ENCODE peak calls at places on chromosomes 6 and 20, in eight cellular contexts. L is HFFc6; J is DND-41; O is fibroblast of the aortic adventitia; W is adrenal gland; F is heart left ventricle; U is CD4-positive, alpha-beta T cell; R is GM20000. I is an unnamed sample.
A peak's percentile ranks its signal among the peaks of the same experiment; 100 is the strongest.

GRCh38 chr6:119598883-119599282 is 249.3 kb upstream of the MAN1A1 start:
- DNase-seq in L (no peak), J (no peak), O (no peak), W (no peak), F (no peak), U (no peak), R (no peak), I (no peak)

GRCh38 chr6:443621-444175 is 52.1 kb downstream of the IRF4 start:
- DNase-seq in L (no peak), J (no peak), O (no peak), W (no peak), F (no peak), U (no peak), R (no peak), I (no peak)

GRCh38 chr6:30880563-30881252 is 3.6 kb upstream of the DDR1 start:
- DNase-seq in L (no peak), J (no peak), O (no peak), W (no peak), F (no peak), U (no peak), R (no peak), I (no peak)

GRCh38 chr6:132912273-132912672 is 97.9 kb downstream of the RPS12 start:
- DNase-seq in L (no peak), J (no peak), O (no peak), W (no peak), F (no peak), U (no peak), R (no peak), I (no peak)

GRCh38 chr20:30811896-30812671 is 445.4 kb upstream of the DEFB115 start:
- DNase-seq in L (peak; percentile 44), J (no peak), O (peak; percentile 46), W (no peak), F (peak; percentile 47), U (no peak), R (peak; percentile 45), I (peak; percentile 59)

GRCh38 chr20:57211949-57212889 is 54.2 kb downstream of the BMP7 start:
- DNase-seq in L (peak; percentile 84), J (no peak), O (peak; percentile 72), W (peak; percentile 49), F (peak; percentile 71), U (no peak), R (no peak), I (peak; percentile 95)

GRCh38 chr6:46217671-46218131 is 46.9 kb upstream of the ENPP5 start:
- DNase-seq in L (no peak), J (no peak), O (no peak), W (peak; percentile 78), F (no peak), U (no peak), R (peak; percentile 55), I (peak; percentile 13)

GRCh38 chr6:121143476-121143875 is 190.8 kb downstream of the TBC1D32 start:
- DNase-seq in L (no peak), J (no peak), O (peak; percentile 2), W (no peak), F (no peak), U (no peak), R (no peak), I (no peak)

GRCh38 chr20:46099491-46100287 is 9.9 kb upstream of the NCOA5 start:
- DNase-seq in L (no peak), J (no peak), O (no peak), W (no peak), F (peak; percentile 34), U (no peak), R (peak; percentile 47), I (no peak)

GRCh38 chr6:83884523-83884922 is 25.0 kb downstream of the CYB5R4 start:
- DNase-seq in L (peak; percentile 53), J (no peak), O (peak; percentile 70), W (no peak), F (no peak), U (no peak), R (peak; percentile 45), I (peak; percentile 47)

GRCh38 chr6:164243012-164243610 is 828.6 kb downstream of the QKI start:
- DNase-seq in L (no peak), J (no peak), O (no peak), W (no peak), F (no peak), U (no peak), R (no peak), I (no peak)

GRCh38 chr20:5095454-5095853 is 24.3 kb downstream of the PCNA start:
- DNase-seq in L (no peak), J (no peak), O (no peak), W (no peak), F (no peak), U (no peak), R (no peak), I (no peak)

GRCh38 chr6:101770116-101770515 is 376.6 kb downstream of the GRIK2 start:
- DNase-seq in L (no peak), J (no peak), O (no peak), W (no peak), F (no peak), U (no peak), R (no peak), I (no peak)

GRCh38 chr20:62778601-62779416 is 17.5 kb upstream of the MRGBP start:
- DNase-seq in L (no peak), J (no peak), O (no peak), W (no peak), F (no peak), U (no peak), R (no peak), I (no peak)

GRCh38 chr6:89597988-89598387 is 40.6 kb downstream of the LYRM2 start:
- DNase-seq in L (peak; percentile 1), J (no peak), O (peak; percentile 66), W (no peak), F (no peak), U (no peak), R (peak; percentile 16), I (peak; percentile 5)

GRCh38 chr6:148577687-148578488 is 168.9 kb upstream of the UST start:
- DNase-seq in L (peak; percentile 75), J (peak; percentile 58), O (peak; percentile 85), W (peak; percentile 81), F (peak; percentile 87), U (no peak), R (peak; percentile 76), I (peak; percentile 82)
- TF ChIP-seq CTCF in L (peak; percentile 78), J (peak; percentile 73), O (peak; percentile 86), W (peak; percentile 88), F (peak; percentile 74), U (peak; percentile 29), R (peak; percentile 85), I (peak; percentile 84)

DNA sequence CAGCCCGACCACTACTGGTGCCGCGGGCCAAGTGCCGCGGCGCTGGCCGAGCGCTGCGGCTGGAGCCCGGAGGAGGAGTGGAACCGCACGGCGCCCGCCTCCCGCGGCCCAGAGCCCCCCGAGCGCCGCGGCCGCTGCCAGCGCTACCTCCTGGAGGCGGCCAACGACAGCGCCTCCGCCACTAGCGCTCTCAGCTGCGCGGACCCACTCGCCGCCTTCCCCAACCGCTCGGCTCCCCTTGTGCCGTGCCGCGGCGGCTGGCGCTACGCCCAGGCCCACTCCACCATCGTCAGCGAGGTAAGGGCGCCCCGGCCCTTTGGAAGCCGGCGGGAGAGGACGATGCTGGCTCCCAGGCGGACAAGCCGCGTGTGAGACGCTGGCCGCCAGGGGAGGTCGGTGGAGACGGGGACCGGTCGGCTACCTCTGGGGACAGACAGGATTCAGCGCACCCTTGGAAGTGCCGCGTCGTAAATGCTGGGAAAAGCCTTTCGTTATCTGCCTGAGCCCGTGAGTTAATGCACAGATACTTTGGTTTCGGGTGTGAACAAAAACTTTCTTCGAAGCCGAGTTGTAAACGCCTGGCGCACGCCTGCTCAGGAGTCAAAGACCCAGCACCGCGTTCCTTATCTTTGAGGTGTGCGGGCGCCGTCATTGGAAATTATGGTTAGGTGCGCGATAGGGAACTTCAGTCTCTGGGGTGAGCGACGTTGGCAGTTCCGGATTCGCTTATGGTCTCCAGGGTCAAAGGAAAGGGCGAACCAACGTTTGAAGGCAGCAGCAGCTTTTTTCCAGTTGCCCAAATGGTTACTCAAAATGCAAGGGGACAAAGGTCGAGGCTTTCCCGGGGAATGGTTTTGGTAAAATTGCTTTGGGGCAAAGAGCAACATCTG is 619 bp downstream of the SLC22A3 start:
- DNase-seq in L (no peak), J (no peak), O (peak; percentile 17), W (peak; percentile 43), F (peak; percentile 34), U (no peak), R (no peak), I (peak; percentile 26)
- TF ChIP-seq CTCF in L (no peak), J (no peak), O (peak; percentile 21), W (peak; percentile 39), F (no peak), U (no peak), R (no peak), I (peak; percentile 22)

DNA sequence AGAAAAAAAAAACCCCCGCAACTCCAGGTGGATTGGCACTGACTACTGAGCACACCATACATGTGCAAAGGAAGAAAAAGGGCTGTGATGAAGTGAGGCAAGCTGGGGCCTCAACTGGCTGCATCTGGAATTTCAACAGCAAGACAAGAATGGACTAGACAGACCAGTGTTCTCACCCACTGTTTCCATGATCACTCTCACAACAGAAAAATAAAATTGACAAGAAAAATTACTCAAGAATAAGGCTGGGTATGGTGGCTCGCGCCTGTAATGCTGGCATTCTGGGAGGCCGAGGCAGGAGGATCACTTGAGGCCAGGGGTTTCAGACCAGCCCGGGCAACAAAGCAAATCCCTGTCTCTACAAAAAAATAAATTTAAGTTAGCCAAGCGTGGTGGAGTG is 18.8 kb downstream of the ZNF217 start:
- DNase-seq in L (no peak), J (no peak), O (no peak), W (no peak), F (no peak), U (no peak), R (no peak), I (no peak)
- TF ChIP-seq CTCF in L (no peak), J (no peak), O (no peak), W (no peak), F (no peak), U (no peak), R (no peak), I (no peak)

GRCh38 chr6:39152247-39152646 is 37.3 kb upstream of the SAYSD1 start:
- DNase-seq in L (no peak), J (no peak), O (no peak), W (no peak), F (no peak), U (no peak), R (no peak), I (no peak)

GRCh38 chr6:39153766-39154397 is 38.9 kb upstream of the SAYSD1 start:
- DNase-seq in L (no peak), J (no peak), O (no peak), W (no peak), F (no peak), U (no peak), R (no peak), I (no peak)

GRCh38 chr6:39154705-39155104 is 39.7 kb upstream of the SAYSD1 start:
- DNase-seq in L (no peak), J (no peak), O (no peak), W (no peak), F (no peak), U (no peak), R (no peak), I (no peak)

GRCh38 chr6:39156763-39157162 is 41.8 kb upstream of the SAYSD1 start:
- DNase-seq in L (no peak), J (no peak), O (no peak), W (no peak), F (no peak), U (no peak), R (no peak), I (no peak)

DNA sequence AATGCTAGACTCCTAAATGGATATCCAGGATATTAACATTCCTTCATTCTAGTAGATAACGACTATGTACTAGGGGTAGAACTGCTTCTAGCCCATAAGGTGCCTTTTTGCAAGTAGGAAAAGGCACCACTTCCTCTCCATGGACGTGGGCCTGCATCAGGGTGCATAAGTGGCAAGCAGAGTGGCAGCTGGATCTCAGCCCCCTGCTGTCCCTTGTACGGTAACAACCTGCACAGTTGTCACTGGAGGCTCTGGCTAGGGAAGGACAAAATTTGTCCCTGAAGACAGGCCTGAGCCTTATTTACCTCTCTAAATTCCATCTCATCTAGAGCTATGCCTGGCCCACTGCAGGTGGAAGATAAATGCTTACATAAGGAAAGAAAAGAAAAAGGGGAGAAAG is 42.5 kb upstream of the SAYSD1 start:
- DNase-seq in L (no peak), J (no peak), O (no peak), W (no peak), F (no peak), U (no peak), R (no peak), I (no peak)
- TF ChIP-seq CTCF in L (no peak), J (no peak), O (no peak), W (no peak), F (no peak), U (no peak), R (no peak), I (no peak)

I was measured in astrocyte of the spinal cord.